ENCODE peak calls at places on chromosome X, in five cellular contexts. One of them, this sample, is unnamed.
A peak's percentile ranks its signal among the peaks of the same experiment; 100 is the strongest.

GRCh38 chrX:10648608-10649007 is 28.2 kb upstream of the MID1 start:
- DNase-seq in NCI-H1436 treated with DMSO at 0.1 percent for 48 hours: no peak
- DNase-seq in HT-29: no peak
- DNase-seq in caudate nucleus: no peak
- DNase-seq in AG04449: no peak
- DNase-seq in this sample: no peak

GRCh38 chrX:68808686-68809357 is 20.0 kb upstream of the EFNB1 start:
- DNase-seq in NCI-H1436 treated with DMSO at 0.1 percent for 48 hours: no peak
- DNase-seq in HT-29: peak; percentile 25
- DNase-seq in caudate nucleus: no peak
- DNase-seq in AG04449: no peak
- DNase-seq in this sample: no peak

GRCh38 chrX:78595901-78596502 is 63.1 kb downstream of the RTL3 start:
- DNase-seq in NCI-H1436 treated with DMSO at 0.1 percent for 48 hours: no peak
- DNase-seq in HT-29: no peak
- DNase-seq in caudate nucleus: no peak
- DNase-seq in AG04449: no peak
- DNase-seq in this sample: no peak

GRCh38 chrX:121641560-121641959 is 594.1 kb downstream of the GLUD2 start:
- DNase-seq in NCI-H1436 treated with DMSO at 0.1 percent for 48 hours: no peak
- DNase-seq in HT-29: peak; percentile 5
- DNase-seq in caudate nucleus: no peak
- DNase-seq in AG04449: no peak
- DNase-seq in this sample: no peak

GRCh38 chrX:106973433-106974149 is 26.4 kb downstream of the MORC4 start:
- DNase-seq in NCI-H1436 treated with DMSO at 0.1 percent for 48 hours: no peak
- DNase-seq in HT-29: no peak
- DNase-seq in caudate nucleus: no peak
- DNase-seq in AG04449: no peak
- DNase-seq in this sample: no peak

GRCh38 chrX:48071064-48071985 is at the start of gene ZNF630:
- DNase-seq in NCI-H1436 treated with DMSO at 0.1 percent for 48 hours: no peak
- DNase-seq in HT-29: peak; percentile 57
- DNase-seq in caudate nucleus: no peak
- DNase-seq in AG04449: no peak
- DNase-seq in this sample: peak; percentile 80

GRCh38 chrX:38717871-38718270 is 83.4 kb upstream of the MID1IP1 start:
- DNase-seq in NCI-H1436 treated with DMSO at 0.1 percent for 48 hours: no peak
- DNase-seq in HT-29: peak; percentile 8
- DNase-seq in caudate nucleus: no peak
- DNase-seq in AG04449: no peak
- DNase-seq in this sample: no peak

GRCh38 chrX:13220916-13221315 is 98.9 kb downstream of the ATXN3L start:
- DNase-seq in NCI-H1436 treated with DMSO at 0.1 percent for 48 hours: no peak
- DNase-seq in HT-29: peak; percentile 26
- DNase-seq in caudate nucleus: no peak
- DNase-seq in AG04449: no peak
- DNase-seq in this sample: no peak

GRCh38 chrX:69025802-69026301 is 139.4 kb downstream of the PJA1 start:
- DNase-seq in NCI-H1436 treated with DMSO at 0.1 percent for 48 hours: no peak
- DNase-seq in HT-29: peak; percentile 62
- DNase-seq in caudate nucleus: no peak
- DNase-seq in AG04449: no peak
- DNase-seq in this sample: no peak

GRCh38 chrX:136963973-136964372 is 69.8 kb downstream of the GPR101 start:
- DNase-seq in NCI-H1436 treated with DMSO at 0.1 percent for 48 hours: no peak
- DNase-seq in HT-29: no peak
- DNase-seq in caudate nucleus: no peak
- DNase-seq in AG04449: no peak
- DNase-seq in this sample: no peak

GRCh38 chrX:115362334-115363095 is 73.0 kb downstream of the LUZP4 start:
- DNase-seq in NCI-H1436 treated with DMSO at 0.1 percent for 48 hours: no peak
- DNase-seq in HT-29: peak; percentile 8
- DNase-seq in caudate nucleus: no peak
- DNase-seq in AG04449: no peak
- DNase-seq in this sample: no peak

GRCh38 chrX:19647159-19647558 is 131.9 kb upstream of the MAP3K15 start:
- DNase-seq in NCI-H1436 treated with DMSO at 0.1 percent for 48 hours: no peak
- DNase-seq in HT-29: no peak
- DNase-seq in caudate nucleus: no peak
- DNase-seq in AG04449: no peak
- DNase-seq in this sample: no peak

GRCh38 chrX:7147978-7148824 is at the start of gene PUDP:
- DNase-seq in NCI-H1436 treated with DMSO at 0.1 percent for 48 hours: peak; percentile 30
- DNase-seq in HT-29: peak; percentile 82
- DNase-seq in caudate nucleus: peak; percentile 64
- DNase-seq in AG04449: no peak
- DNase-seq in this sample: peak; percentile 94

GRCh38 chrX:22037911-22038537 is 5.9 kb downstream of the PHEX start:
- DNase-seq in NCI-H1436 treated with DMSO at 0.1 percent for 48 hours: no peak
- DNase-seq in HT-29: no peak
- DNase-seq in caudate nucleus: no peak
- DNase-seq in AG04449: no peak
- DNase-seq in this sample: no peak